ENCODE peak calls at places on chromosome 13, in six cellular contexts. G is stimulated activated CD4-positive, alpha-beta T cell treated with anti-CD3 and anti-CD28 coated beads, Interleukin-2, amount 100 ng/mL, for 24 hours; A is T-helper 1 cell; I is SJSA1; R is Calu3; Q is cerebellum. J is an unnamed sample.

GRCh38 chr13:99151516-99151915 is 49.1 kb upstream of the UBAC2 start:
- DNase-seq in Q (no peak), A (no peak), I (peak; percentile 84), G (no peak), R (no peak), J (no peak)

GRCh38 chr13:113635709-113636108 is 22.3 kb downstream of the ATP4B start:
- DNase-seq in Q (no peak), G (no peak), I (no peak), A (no peak), R (no peak), J (no peak)

GRCh38 chr13:85367887-85368286 is 431.3 kb downstream of the SLITRK6 start:
- DNase-seq in G (no peak), I (no peak), R (no peak), Q (no peak), A (no peak), J (no peak)

GRCh38 chr13:109271991-109272454 is 514.4 kb downstream of the IRS2 start:
- DNase-seq in R (no peak), I (peak; percentile 100), G (no peak), Q (no peak), A (no peak), J (peak; percentile 66)

GRCh38 chr13:42119091-42119490 is 70.6 kb downstream of the DGKH start:
- DNase-seq in Q (no peak), R (no peak), G (no peak), I (no peak), A (no peak), J (no peak)

GRCh38 chr13:74229242-74229641 is 95.0 kb upstream of the KLF12 start:
- DNase-seq in A (no peak), G (no peak), R (no peak), Q (no peak), I (no peak), J (no peak)

GRCh38 chr13:83503424-83503823 is 378.9 kb downstream of the SLITRK1 start:
- DNase-seq in G (no peak), R (no peak), A (no peak), I (no peak), Q (no peak), J (no peak)

GRCh38 chr13:94419304-94419943 is 60.1 kb downstream of the DCT start:
- DNase-seq in A (no peak), Q (no peak), R (no peak), G (peak; percentile 47), I (no peak), J (no peak)

GRCh38 chr13:68927387-68928026 is 1180.1 kb upstream of the ATXN8OS start:
- DNase-seq in A (no peak), I (no peak), R (peak; percentile 2), G (no peak), Q (no peak), J (peak; percentile 50)

GRCh38 chr13:29383476-29383875 is 212.0 kb downstream of the SLC7A1 start:
- DNase-seq in A (no peak), G (no peak), R (no peak), I (no peak), Q (no peak), J (no peak)

GRCh38 chr13:103537616-103538015 is 471.4 kb upstream of the SLC10A2 start:
- DNase-seq in G (no peak), A (no peak), Q (no peak), R (no peak), I (no peak), J (no peak)

GRCh38 chr13:40564342-40564997 is 102.0 kb downstream of the FOXO1 start:
- DNase-seq in I (no peak), G (no peak), A (no peak), Q (no peak), R (no peak), J (no peak)

GRCh38 chr13:110546933-110547332 is 14.6 kb downstream of the RAB20 start:
- DNase-seq in G (no peak), R (peak; percentile 60), Q (no peak), A (no peak), I (peak; percentile 100), J (no peak)

GRCh38 chr13:21078501-21078900 is 17.1 kb upstream of the LATS2 start:
- DNase-seq in A (no peak), G (no peak), I (no peak), R (no peak), Q (no peak), J (no peak)

GRCh38 chr13:112000888-112001287 is 66.1 kb upstream of the SOX1 start:
- DNase-seq in A (no peak), G (no peak), R (no peak), I (no peak), Q (no peak), J (no peak)

GRCh38 chr13:42405665-42406390 is 133.9 kb downstream of the AKAP11 start:
- DNase-seq in I (peak; percentile 50), G (peak; percentile 71), Q (no peak), A (no peak), R (peak; percentile 3), J (peak; percentile 25)

GRCh38 chr13:95494082-95494681 is 58.3 kb upstream of the CLDN10 start:
- DNase-seq in G (no peak), I (no peak), Q (peak; percentile 21), R (peak; percentile 16), A (no peak), J (peak; percentile 84)

GRCh38 chr13:71968025-71968424 is 101.0 kb upstream of the DACH1 start:
- DNase-seq in Q (no peak), R (no peak), G (no peak), A (no peak), I (no peak), J (no peak)

GRCh38 chr13:99501135-99501951 is at the start of gene TM9SF2:
- DNase-seq in A (peak; percentile 94), R (peak; percentile 89), Q (peak; percentile 90), I (peak; percentile 100), G (peak; percentile 97), J (peak; percentile 99)

GRCh38 chr13:75416327-75417005 is 65.5 kb downstream of the TBC1D4 start:
- DNase-seq in A (no peak), Q (no peak), I (no peak), G (no peak), R (no peak), J (peak; percentile 39)

GRCh38 chr13:46655727-46656180 is 102.8 kb downstream of the LRCH1 start:
- DNase-seq in R (no peak), I (no peak), A (no peak), Q (peak; percentile 70), G (no peak), J (no peak)

GRCh38 chr13:81714513-81714912 is 1373.6 kb upstream of the SPRY2 start:
- DNase-seq in Q (no peak), A (no peak), R (no peak), I (no peak), G (no peak), J (no peak)

GRCh38 chr13:76790519-76791289 is 95.5 kb downstream of the KCTD12 start:
- DNase-seq in G (no peak), I (no peak), Q (peak; percentile 39), A (no peak), R (no peak), J (no peak)

GRCh38 chr13:91467236-91467635 is 68.8 kb downstream of the GPC5 start:
- DNase-seq in G (no peak), A (no peak), R (no peak), I (no peak), Q (no peak), J (no peak)

GRCh38 chr13:79501538-79502232 is 20.7 kb downstream of the NDFIP2 start:
- DNase-seq in A (no peak), R (no peak), Q (no peak), G (no peak), I (no peak), J (no peak)

GRCh38 chr13:45333973-45334922 is 6.7 kb downstream of the TPT1 start:
- DNase-seq in I (no peak), R (no peak), G (no peak), A (peak; percentile 33), Q (no peak), J (peak; percentile 46)

GRCh38 chr13:57787058-57787791 is 155.7 kb downstream of the PCDH17 start:
- DNase-seq in R (no peak), Q (no peak), G (no peak), I (no peak), A (no peak), J (no peak)

GRCh38 chr13:45828253-45828968 is 23.1 kb downstream of the SIAH3 start:
- DNase-seq in A (no peak), Q (no peak), I (no peak), R (no peak), G (no peak), J (no peak)

GRCh38 chr13:94345374-94346195 is 133.9 kb downstream of the DCT start:
- DNase-seq in I (no peak), Q (no peak), A (no peak), G (no peak), R (no peak), J (peak; percentile 47)

GRCh38 chr13:43414111-43414510 is 372.7 kb downstream of the ENOX1 start:
- DNase-seq in R (no peak), G (no peak), Q (no peak), I (no peak), A (no peak), J (no peak)

J was measured in NAMALWA.